ENCODE peak calls at places on chromosomes 2 and 18, in four cellular contexts. One of them, this sample, is unnamed. For H3K36me3, the result is how much of the 10 kb centered on the place peaks cover.

GRCh38 chr18:48728204-48728833 is 189.5 kb downstream of the CTIF start:
- DNase-seq in esophagus muscularis mucosa: no peak
- DNase-seq in heart left ventricle: peak
- DNase-seq in OCI-LY7: no peak
- DNase-seq in this sample: no peak

GRCh38 chr18:74303936-74304335 is 11.7 kb upstream of the C18orf63 start:
- DNase-seq in esophagus muscularis mucosa: peak
- DNase-seq in heart left ventricle: no peak
- DNase-seq in OCI-LY7: no peak
- DNase-seq in this sample: no peak

GRCh38 chr2:11080253-11081115 is 74.8 kb upstream of the SLC66A3 start:
- DNase-seq in esophagus muscularis mucosa: peak
- DNase-seq in heart left ventricle: no peak
- DNase-seq in OCI-LY7: no peak
- DNase-seq in this sample: no peak

GRCh38 chr2:2886934-2887333 is 490.7 kb downstream of the EIPR1 start:
- DNase-seq in esophagus muscularis mucosa: no peak
- DNase-seq in heart left ventricle: no peak
- DNase-seq in OCI-LY7: no peak
- DNase-seq in this sample: no peak

GRCh38 chr18:10892801-10893595 is 256.4 kb downstream of the PIEZO2 start:
- DNase-seq in esophagus muscularis mucosa: no peak
- DNase-seq in heart left ventricle: no peak
- DNase-seq in OCI-LY7: no peak
- DNase-seq in this sample: no peak

GRCh38 chr18:48762836-48763713 is 187.7 kb downstream of the SMAD7 start:
- DNase-seq in esophagus muscularis mucosa: no peak
- DNase-seq in heart left ventricle: no peak
- DNase-seq in OCI-LY7: no peak
- DNase-seq in this sample: no peak

GRCh38 chr2:234960091-234961088 is 8.6 kb downstream of the SH3BP4 start:
- DNase-seq in esophagus muscularis mucosa: no peak
- DNase-seq in heart left ventricle: no peak
- DNase-seq in OCI-LY7: no peak
- DNase-seq in this sample: no peak

GRCh38 chr2:62787381-62787780 is 81.9 kb downstream of the EHBP1 start:
- DNase-seq in esophagus muscularis mucosa: no peak
- DNase-seq in heart left ventricle: no peak
- DNase-seq in OCI-LY7: peak
- DNase-seq in this sample: no peak

GRCh38 chr2:26122633-26123032 is 50.3 kb upstream of the GAREM2 start:
- DNase-seq in esophagus muscularis mucosa: no peak
- DNase-seq in heart left ventricle: no peak
- DNase-seq in OCI-LY7: no peak
- DNase-seq in this sample: no peak

GRCh38 chr2:42770288-42771131 is 6.6 kb upstream of the OXER1 start:
- DNase-seq in esophagus muscularis mucosa: no peak
- DNase-seq in heart left ventricle: no peak
- DNase-seq in OCI-LY7: peak
- DNase-seq in this sample: peak

GRCh38 chr2:108607706-108608301 is 73.5 kb downstream of the LIMS1 start:
- DNase-seq in esophagus muscularis mucosa: no peak
- DNase-seq in heart left ventricle: no peak
- DNase-seq in OCI-LY7: peak
- DNase-seq in this sample: no peak

DNA sequence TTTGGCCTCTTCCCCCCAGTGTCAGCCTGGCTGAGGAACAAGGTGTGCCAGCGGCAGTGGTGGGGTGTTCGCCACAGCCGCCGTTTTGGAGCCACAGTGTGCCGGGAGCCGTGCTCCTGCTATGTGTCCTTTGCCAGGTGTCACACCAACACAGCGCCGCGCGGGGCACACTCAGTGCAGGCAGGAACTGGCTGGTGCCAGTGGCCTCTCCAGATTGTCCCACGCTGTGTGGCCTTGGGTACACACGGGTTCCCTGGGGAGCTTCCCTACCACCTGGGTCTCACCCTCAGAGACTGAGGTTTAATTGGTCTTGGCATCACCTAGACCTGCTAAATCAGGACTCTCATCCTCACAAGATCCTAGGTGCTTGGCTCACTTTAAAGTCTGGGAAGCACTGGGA is 171.6 kb downstream of the LDLRAD4 start:
- DNase-seq in esophagus muscularis mucosa: no peak
- DNase-seq in heart left ventricle: no peak
- DNase-seq in OCI-LY7: no peak
- DNase-seq in this sample: no peak
- TF ChIP-seq CTCF in esophagus muscularis mucosa: no peak
- TF ChIP-seq CTCF in heart left ventricle: no peak
- TF ChIP-seq CTCF in OCI-LY7: no peak
- TF ChIP-seq CTCF in this sample: no peak

GRCh38 chr2:105274046-105274445 is 32.5 kb downstream of the GPR45 start:
- DNase-seq in esophagus muscularis mucosa: no peak
- DNase-seq in heart left ventricle: no peak
- DNase-seq in OCI-LY7: no peak
- DNase-seq in this sample: no peak

GRCh38 chr2:105269426-105269825 is 27.9 kb downstream of the GPR45 start:
- DNase-seq in esophagus muscularis mucosa: no peak
- DNase-seq in heart left ventricle: no peak
- DNase-seq in OCI-LY7: no peak
- DNase-seq in this sample: no peak

GRCh38 chr2:105271393-105272045 is 30.0 kb downstream of the GPR45 start:
- DNase-seq in esophagus muscularis mucosa: no peak
- DNase-seq in heart left ventricle: no peak
- DNase-seq in OCI-LY7: no peak
- DNase-seq in this sample: no peak

DNA sequence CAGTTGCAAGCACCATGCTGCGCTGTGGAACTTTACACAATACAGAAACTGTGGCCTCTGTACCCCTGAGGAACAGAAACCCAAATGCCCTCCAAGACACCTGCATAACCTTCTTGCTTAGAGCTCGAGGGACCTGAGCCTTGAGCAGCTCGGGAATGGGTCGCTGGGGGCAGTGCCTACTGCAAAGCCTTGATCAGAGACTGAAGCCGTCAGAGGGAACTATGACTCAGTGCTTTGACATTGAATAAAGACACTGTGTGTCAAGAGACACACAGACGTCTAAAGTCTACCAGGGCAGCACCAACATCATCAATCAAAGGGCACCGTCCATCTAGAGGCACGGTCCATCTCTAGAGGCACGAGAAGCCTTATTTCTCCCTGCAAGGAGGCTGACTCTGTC is 30.6 kb downstream of the GPR45 start:
- DNase-seq in esophagus muscularis mucosa: no peak
- DNase-seq in heart left ventricle: no peak
- DNase-seq in OCI-LY7: no peak
- DNase-seq in this sample: no peak
- H3K36me3 ChIP-seq in esophagus muscularis mucosa: half or more
- H3K36me3 ChIP-seq in heart left ventricle: half or more
- H3K36me3 ChIP-seq in OCI-LY7: half or more
- H3K36me3 ChIP-seq in this sample: half or more

DNA sequence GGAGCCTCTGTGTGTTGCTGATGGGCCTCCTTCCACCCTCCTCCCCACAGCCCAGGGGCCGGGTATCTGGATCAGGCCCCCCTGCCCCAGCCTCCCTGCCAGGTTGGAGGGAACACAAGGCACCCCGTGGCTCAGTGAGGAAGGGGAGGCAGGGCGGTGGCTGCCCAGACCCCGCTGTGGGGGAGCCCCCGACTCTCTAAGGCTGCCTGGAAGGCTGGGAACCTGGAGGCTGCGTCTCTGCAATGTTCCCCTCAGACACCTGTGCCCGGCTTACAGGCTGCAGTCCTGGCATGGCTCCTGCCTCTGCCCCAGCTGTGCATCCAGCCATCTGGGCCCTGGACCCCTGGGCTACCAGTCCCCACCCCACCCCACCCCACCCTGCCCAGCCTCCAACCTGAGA is 438 bp upstream of the MAB21L4 start:
- DNase-seq in esophagus muscularis mucosa: no peak
- DNase-seq in heart left ventricle: no peak
- DNase-seq in OCI-LY7: no peak
- DNase-seq in this sample: no peak
- H3K4me3 ChIP-seq in esophagus muscularis mucosa: no peak
- H3K4me3 ChIP-seq in heart left ventricle: no peak
- H3K4me3 ChIP-seq in OCI-LY7: no peak
- H3K4me3 ChIP-seq in this sample: peak

DNA sequence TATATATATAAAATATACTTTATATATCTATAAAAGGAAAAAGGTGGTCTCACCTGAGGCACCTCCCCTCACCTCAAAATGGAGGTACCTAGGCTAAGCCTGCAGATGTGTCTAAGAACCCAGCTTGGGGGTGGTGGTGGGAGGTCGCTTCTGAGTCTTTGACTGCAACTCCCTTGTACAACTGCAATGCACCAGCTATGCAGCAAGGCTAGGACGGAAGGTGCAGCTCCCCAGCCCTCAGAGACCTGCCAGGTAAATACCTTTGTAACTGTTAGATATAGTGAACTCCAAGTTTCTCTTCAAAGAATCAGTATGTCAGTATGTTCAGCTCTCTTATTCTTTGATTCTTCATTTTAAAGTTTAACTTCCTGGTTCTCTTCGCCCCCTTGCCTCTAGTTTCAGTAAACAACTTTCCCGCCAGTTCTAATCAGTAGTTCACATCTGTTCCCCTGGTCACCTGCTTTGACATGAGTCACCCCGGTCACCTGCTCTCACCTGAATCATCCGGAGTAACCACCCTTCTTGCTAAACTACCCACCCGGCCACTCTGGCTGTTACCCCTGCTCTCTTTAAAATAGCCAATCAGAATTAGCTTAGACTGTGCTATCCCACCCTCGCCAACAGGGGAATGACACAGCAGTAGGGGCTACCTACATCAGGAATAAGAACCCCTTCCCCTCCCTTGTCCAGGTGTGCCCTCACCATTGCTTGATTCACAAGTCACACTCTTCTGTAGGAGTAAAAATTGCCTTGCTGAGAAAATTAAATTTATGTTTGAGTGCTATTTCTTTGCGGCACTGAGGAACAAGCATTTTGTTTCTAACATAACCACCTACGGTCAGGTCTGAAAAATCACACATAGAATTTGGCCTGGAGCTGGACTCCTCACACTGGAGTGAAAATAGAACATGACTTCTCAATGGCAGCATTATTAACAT is 24.7 kb upstream of the IMPA2 start:
- DNase-seq in esophagus muscularis mucosa: no peak
- DNase-seq in heart left ventricle: no peak
- DNase-seq in OCI-LY7: no peak
- DNase-seq in this sample: no peak
- TF ChIP-seq CTCF in esophagus muscularis mucosa: no peak
- TF ChIP-seq CTCF in heart left ventricle: no peak
- TF ChIP-seq CTCF in OCI-LY7: no peak
- TF ChIP-seq CTCF in this sample: no peak

DNA sequence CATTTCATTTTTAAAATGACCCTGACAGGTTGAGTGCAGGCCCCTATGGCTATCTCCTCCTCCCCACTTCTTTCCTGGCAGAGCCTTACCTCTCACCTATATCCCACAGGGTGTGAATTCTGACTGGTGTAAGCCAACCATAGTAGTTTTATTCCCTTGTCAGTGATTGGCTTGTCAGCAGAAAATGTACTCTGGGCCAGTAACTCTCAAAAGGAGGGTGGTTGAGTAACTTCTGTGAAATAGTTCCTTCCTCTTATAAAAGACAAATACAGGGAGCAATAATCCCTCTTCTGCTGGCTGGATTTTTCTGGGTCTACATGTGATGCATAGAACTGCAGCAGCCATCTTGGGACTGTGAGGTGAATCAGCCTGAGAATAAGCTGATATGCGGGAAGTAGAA is 83.4 kb downstream of the RAPH1 start:
- DNase-seq in esophagus muscularis mucosa: no peak
- DNase-seq in heart left ventricle: no peak
- DNase-seq in OCI-LY7: no peak
- DNase-seq in this sample: no peak
- H3K36me3 ChIP-seq in esophagus muscularis mucosa: half or more
- H3K36me3 ChIP-seq in heart left ventricle: half or more
- H3K36me3 ChIP-seq in OCI-LY7: half or more
- H3K36me3 ChIP-seq in this sample: half or more

DNA sequence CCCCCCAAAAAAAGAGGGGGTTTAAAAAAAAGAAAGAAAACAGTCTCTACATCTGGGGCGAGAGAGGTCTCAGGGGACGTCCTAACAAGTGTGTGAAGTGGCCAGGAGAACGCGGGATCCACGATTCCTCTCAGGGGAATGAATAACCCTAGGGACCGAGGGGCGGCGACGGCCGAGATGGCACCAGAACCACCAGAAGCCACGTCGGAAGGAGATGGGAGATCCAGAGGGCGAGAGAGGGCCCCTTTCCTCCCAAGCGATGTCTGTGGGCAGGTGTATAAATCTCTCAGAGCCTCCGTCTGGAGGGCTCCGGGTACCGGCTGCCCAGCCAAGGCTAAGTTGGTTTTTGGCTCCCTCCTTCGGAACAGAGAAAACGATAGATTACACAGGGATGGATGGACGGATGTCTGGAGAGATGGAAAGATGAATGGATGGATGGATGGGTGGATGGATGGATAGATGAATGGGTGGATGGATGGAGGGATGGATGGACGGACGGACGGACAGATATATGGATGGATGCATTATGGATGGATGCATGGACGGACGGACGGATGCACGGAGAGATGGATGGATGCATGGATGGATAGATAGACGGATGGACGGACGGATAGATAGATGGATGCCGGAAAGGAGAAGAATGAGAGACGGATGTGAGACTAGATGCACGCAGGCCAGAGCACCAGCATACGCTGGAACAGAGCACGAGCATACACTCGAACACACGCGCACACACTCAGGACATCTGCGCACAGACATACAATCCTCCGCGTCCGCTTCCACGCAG is 1.6 kb downstream of the EPHA4 start:
- DNase-seq in esophagus muscularis mucosa: no peak
- DNase-seq in heart left ventricle: no peak
- DNase-seq in OCI-LY7: no peak
- DNase-seq in this sample: no peak
- H3K4me3 ChIP-seq in esophagus muscularis mucosa: peak
- H3K4me3 ChIP-seq in heart left ventricle: peak
- H3K4me3 ChIP-seq in OCI-LY7: no peak
- H3K4me3 ChIP-seq in this sample: peak

GRCh38 chr2:201715459-201715858 is 17.0 kb upstream of the MPP4 start:
- DNase-seq in esophagus muscularis mucosa: no peak
- DNase-seq in heart left ventricle: no peak
- DNase-seq in OCI-LY7: no peak
- DNase-seq in this sample: no peak
- TF ChIP-seq CTCF in esophagus muscularis mucosa: no peak
- TF ChIP-seq CTCF in heart left ventricle: no peak
- TF ChIP-seq CTCF in OCI-LY7: no peak
- TF ChIP-seq CTCF in this sample: no peak

DNA sequence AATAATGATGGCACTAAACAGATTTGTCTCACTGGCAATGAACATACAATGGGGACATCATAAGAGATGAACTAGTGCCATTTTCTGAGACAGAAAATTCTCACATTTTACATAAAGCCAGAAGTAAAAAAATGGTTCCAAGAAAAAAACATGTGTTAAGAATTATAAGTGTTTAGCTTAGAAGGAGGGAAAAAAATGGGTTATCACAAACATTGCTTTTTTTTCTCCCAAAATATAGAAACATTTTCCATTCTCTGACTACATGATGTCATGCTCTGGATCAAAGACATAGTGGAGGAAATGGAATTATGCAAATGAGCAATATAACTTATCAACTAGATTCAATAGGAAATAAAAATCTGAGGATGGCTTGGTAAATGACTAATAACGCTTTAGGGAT is 49.8 kb downstream of the SPATS2L start:
- DNase-seq in esophagus muscularis mucosa: no peak
- DNase-seq in heart left ventricle: no peak
- DNase-seq in OCI-LY7: no peak
- DNase-seq in this sample: no peak
- H3K36me3 ChIP-seq in esophagus muscularis mucosa: under half
- H3K36me3 ChIP-seq in heart left ventricle: under half
- H3K36me3 ChIP-seq in OCI-LY7: under half
- H3K36me3 ChIP-seq in this sample: under half

GRCh38 chr2:112087346-112088020 is 32.4 kb downstream of the TMEM87B start:
- DNase-seq in esophagus muscularis mucosa: no peak
- DNase-seq in heart left ventricle: no peak
- DNase-seq in OCI-LY7: peak
- DNase-seq in this sample: no peak
- H3K4me3 ChIP-seq in esophagus muscularis mucosa: no peak
- H3K4me3 ChIP-seq in heart left ventricle: no peak
- H3K4me3 ChIP-seq in OCI-LY7: no peak
- H3K4me3 ChIP-seq in this sample: no peak

This sample was measured in suprapubic skin.